ENCODE peak calls at places on chromosomes 12 and 14, in five cellular contexts. H is stimulated activated CD4-positive, alpha-beta T cell treated with anti-CD3 and anti-CD28 coated beads, Interleukin-1b, Interleukin-23, amount 100 ng/mL, for 1 hour; V is H54; N is stimulated activated CD8-positive, alpha-beta memory T cell treated with anti-CD3 and anti-CD28 coated beads, Interleukin-2, amount 100 ng/mL, for 1 hour; M is lower leg skin. W is an unnamed sample.

GRCh38 chr14:55221186-55221585 is 29.8 kb upstream of the DLGAP5 start:
- DNase-seq in N (no peak), V (peak), H (no peak), M (no peak), W (no peak)

GRCh38 chr12:56628671-56629458 is 1.3 kb downstream of the BAZ2A start:
- DNase-seq in H (no peak), N (no peak), V (no peak), M (peak), W (peak)

GRCh38 chr12:130357729-130358330 is 20.1 kb downstream of the PIWIL1 start:
- DNase-seq in M (no peak), H (no peak), N (no peak), V (no peak), W (no peak)

GRCh38 chr14:64591809-64592208 is 42.0 kb downstream of the PPP1R36 start:
- DNase-seq in M (no peak), H (no peak), N (no peak), V (no peak), W (no peak)

GRCh38 chr14:93753647-93754046 is 34.6 kb downstream of the PRIMA1 start:
- DNase-seq in V (no peak), N (no peak), M (no peak), H (no peak), W (no peak)

GRCh38 chr12:89064780-89065179 is 287.5 kb downstream of the DUSP6 start:
- DNase-seq in M (no peak), V (peak), H (no peak), N (no peak), W (no peak)

GRCh38 chr12:11758838-11759509 is 109.5 kb downstream of the ETV6 start:
- DNase-seq in V (no peak), M (no peak), N (no peak), H (no peak), W (no peak)

GRCh38 chr14:64440494-64440893 is 24.8 kb upstream of the AKAP5 start:
- DNase-seq in N (no peak), M (no peak), H (no peak), V (no peak), W (no peak)

GRCh38 chr14:102501751-102502315 is 7.7 kb downstream of the ANKRD9 start:
- DNase-seq in H (no peak), M (no peak), N (no peak), V (no peak), W (no peak)

GRCh38 chr12:113831016-113831415 is 135.1 kb downstream of the RBM19 start:
- DNase-seq in V (peak), M (no peak), H (no peak), N (no peak), W (no peak)

GRCh38 chr12:76706761-76707160 is 57.2 kb upstream of the ZDHHC17 start:
- DNase-seq in V (no peak), M (no peak), N (no peak), H (no peak), W (no peak)

GRCh38 chr12:120488057-120488660 is 7.8 kb upstream of the DYNLL1 start:
- DNase-seq in M (no peak), V (no peak), N (no peak), H (no peak), W (no peak)

GRCh38 chr14:61517861-61518802 is 177.2 kb upstream of the HIF1A start:
- DNase-seq in M (no peak), H (no peak), N (no peak), V (no peak), W (no peak)

GRCh38 chr14:32980178-32980886 is 41.7 kb downstream of the NPAS3 start:
- DNase-seq in V (no peak), H (no peak), M (no peak), N (no peak), W (no peak)

GRCh38 chr12:94793191-94793595 is 142.8 kb upstream of the TMCC3 start:
- DNase-seq in N (no peak), V (no peak), H (no peak), M (no peak), W (no peak)

GRCh38 chr14:102008891-102009290 is 44.5 kb downstream of the DYNC1H1 start:
- DNase-seq in V (no peak), N (no peak), M (no peak), H (no peak), W (no peak)

GRCh38 chr14:103456167-103456835 is 66.3 kb downstream of the CKB start:
- DNase-seq in M (no peak), N (no peak), H (no peak), V (no peak), W (no peak)

GRCh38 chr12:12999959-13000615 is at the start of gene HEBP1:
- DNase-seq in H (peak), N (peak), V (peak), M (peak), W (peak)

GRCh38 chr12:29329411-29329810 is 51.6 kb downstream of the ERGIC2 start:
- DNase-seq in M (no peak), V (no peak), H (no peak), N (no peak), W (no peak)

GRCh38 chr12:57133916-57134315 is 5.6 kb downstream of the LRP1 start:
- DNase-seq in V (no peak), M (no peak), H (no peak), N (no peak), W (no peak)

GRCh38 chr12:98229539-98229921 is 285.9 kb upstream of the TMPO start:
- DNase-seq in N (no peak), V (no peak), M (no peak), H (no peak), W (no peak)

GRCh38 chr12:116288735-116289134 is 11.2 kb upstream of the MED13L start:
- DNase-seq in N (no peak), M (no peak), H (no peak), V (no peak), W (no peak)

GRCh38 chr12:124020398-124021024 is 47.5 kb downstream of the ZNF664 start:
- DNase-seq in H (no peak), V (no peak), M (no peak), N (no peak), W (no peak)

GRCh38 chr12:51531982-51532497 is 59.0 kb upstream of the SCN8A start:
- DNase-seq in H (peak), N (peak), V (peak), M (peak), W (peak)

GRCh38 chr12:117118838-117119591 is 19.8 kb upstream of the TESC start:
- DNase-seq in N (no peak), M (no peak), V (no peak), H (no peak), W (no peak)

GRCh38 chr12:57983150-57983857 is 41.9 kb downstream of the ATP23 start:
- DNase-seq in H (no peak), V (no peak), M (no peak), N (no peak), W (peak)

GRCh38 chr14:67359319-67359774 is 257 bp downstream of the ATP6V1D start:
- DNase-seq in H (no peak), M (peak), V (peak), N (no peak), W (no peak)

GRCh38 chr14:29773990-29774389 is 153.7 kb downstream of the PRKD1 start:
- DNase-seq in M (no peak), N (no peak), V (no peak), H (no peak), W (no peak)

GRCh38 chr14:89435527-89436273 is 18.7 kb upstream of the FOXN3 start:
- DNase-seq in H (no peak), M (no peak), N (no peak), V (no peak), W (no peak)

GRCh38 chr14:19878029-19878642 is 3.2 kb downstream of the OR4K2 start:
- DNase-seq in N (no peak), H (no peak), M (no peak), V (no peak), W (no peak)